ENCODE peak calls at places on chromosomes 5 and 9, in eight cellular contexts. L, A, W, D, N, S, F and H are unnamed samples.

GRCh38 chr5:60260658-60261057 is 367.1 kb upstream of the PDE4D start:
- DNase-seq in L (no peak), A (no peak), W (no peak), D (no peak), N (no peak), S (no peak), F (no peak), H (no peak)

GRCh38 chr9:136972335-136972734 is 5.0 kb upstream of the PTGDS start:
- DNase-seq in L (no peak), A (no peak), W (no peak), D (no peak), N (no peak), S (no peak), F (no peak), H (no peak)

GRCh38 chr9:4143951-4144717 is 155.7 kb downstream of the GLIS3 start:
- DNase-seq in L (no peak), A (no peak), W (no peak), D (peak; percentile 77), N (no peak), S (no peak), F (peak; percentile 62), H (no peak)

GRCh38 chr5:14928661-14929060 is 57.1 kb upstream of the ANKH start:
- DNase-seq in L (no peak), A (peak; percentile 30), W (no peak), D (peak; percentile 80), N (no peak), S (no peak), F (no peak), H (no peak)

GRCh38 chr5:36058776-36059175 is 7.9 kb downstream of the UGT3A2 start:
- DNase-seq in L (no peak), A (no peak), W (no peak), D (no peak), N (no peak), S (no peak), F (no peak), H (no peak)

GRCh38 chr5:169629847-169630548 is 7.1 kb upstream of the DOCK2 start:
- DNase-seq in L (no peak), A (peak; percentile 88), W (no peak), D (peak; percentile 86), N (no peak), S (peak; percentile 68), F (peak; percentile 82), H (no peak)

GRCh38 chr9:16413509-16414016 is 456.9 kb downstream of the BNC2 start:
- DNase-seq in L (no peak), A (peak; percentile 98), W (no peak), D (peak; percentile 92), N (no peak), S (no peak), F (peak; percentile 87), H (no peak)

GRCh38 chr9:4620046-4620765 is 41.9 kb upstream of the PLPP6 start:
- DNase-seq in L (no peak), A (no peak), W (no peak), D (no peak), N (no peak), S (no peak), F (no peak), H (no peak)

GRCh38 chr9:105070176-105070575 is 142.2 kb upstream of the ABCA1 start:
- DNase-seq in L (no peak), A (peak; percentile 33), W (no peak), D (peak; percentile 47), N (no peak), S (no peak), F (peak; percentile 31), H (no peak)

GRCh38 chr9:109507421-109507838 is 9.3 kb upstream of the PTPN3 start:
- DNase-seq in L (peak; percentile 76), A (peak; percentile 81), W (no peak), D (peak; percentile 54), N (peak; percentile 65), S (no peak), F (peak; percentile 57), H (no peak)

GRCh38 chr9:136015656-136016055 is 54.5 kb upstream of the UBAC1 start:
- DNase-seq in L (no peak), A (no peak), W (no peak), D (no peak), N (no peak), S (no peak), F (no peak), H (peak; percentile 42)

GRCh38 chr5:58080573-58080972 is 379.3 kb downstream of the PLK2 start:
- DNase-seq in L (no peak), A (peak; percentile 35), W (no peak), D (peak; percentile 25), N (no peak), S (no peak), F (no peak), H (no peak)

GRCh38 chr9:130283514-130284248 is 18.1 kb downstream of the HMCN2 start:
- DNase-seq in L (no peak), A (no peak), W (no peak), D (no peak), N (no peak), S (no peak), F (no peak), H (no peak)

GRCh38 chr5:44365351-44365750 is 23.9 kb downstream of the FGF10 start:
- DNase-seq in L (no peak), A (peak; percentile 9), W (no peak), D (no peak), N (no peak), S (peak; percentile 3), F (peak; percentile 7), H (no peak)

GRCh38 chr9:130906727-130907416 is 10.3 kb upstream of the QRFP start:
- DNase-seq in L (no peak), A (no peak), W (no peak), D (no peak), N (no peak), S (no peak), F (no peak), H (no peak)

GRCh38 chr5:179819296-179820126 is 1.2 kb upstream of the SQSTM1 start:
- DNase-seq in L (no peak), A (peak; percentile 81), W (peak; percentile 70), D (peak; percentile 62), N (peak; percentile 76), S (peak; percentile 65), F (peak; percentile 75), H (peak; percentile 94)

GRCh38 chr9:127574089-127574921 is 37.8 kb upstream of the STXBP1 start:
- DNase-seq in L (no peak), A (peak; percentile 72), W (peak; percentile 95), D (no peak), N (peak; percentile 45), S (no peak), F (peak; percentile 56), H (peak; percentile 86)

GRCh38 chr5:38906503-38906902 is 60.7 kb downstream of the OSMR start:
- DNase-seq in L (no peak), A (no peak), W (no peak), D (no peak), N (no peak), S (no peak), F (no peak), H (no peak)

GRCh38 chr5:14268738-14269137 is 125.6 kb downstream of the TRIO start:
- DNase-seq in L (no peak), A (peak; percentile 55), W (no peak), D (peak; percentile 54), N (peak; percentile 43), S (no peak), F (peak; percentile 68), H (no peak)

GRCh38 chr5:416636-416960 is 26.4 kb upstream of the EXOC3 start:
- DNase-seq in L (no peak), A (no peak), W (no peak), D (no peak), N (peak; percentile 10), S (no peak), F (no peak), H (no peak)

GRCh38 chr5:40799248-40799647 is 1.1 kb upstream of the PRKAA1 start:
- DNase-seq in L (no peak), A (peak; percentile 32), W (no peak), D (no peak), N (no peak), S (no peak), F (peak; percentile 63), H (no peak)
- H3K4me3 ChIP-seq in L (peak overlapping the region; percentile 99), A (peak overlapping the region; percentile 65), W (no peak overlapping the region), D (no peak overlapping the region), N (peak overlapping the region; percentile 89), S (peak overlapping the region; percentile 93), F (peak overlapping the region; percentile 96), H (no peak overlapping the region)

DNA sequence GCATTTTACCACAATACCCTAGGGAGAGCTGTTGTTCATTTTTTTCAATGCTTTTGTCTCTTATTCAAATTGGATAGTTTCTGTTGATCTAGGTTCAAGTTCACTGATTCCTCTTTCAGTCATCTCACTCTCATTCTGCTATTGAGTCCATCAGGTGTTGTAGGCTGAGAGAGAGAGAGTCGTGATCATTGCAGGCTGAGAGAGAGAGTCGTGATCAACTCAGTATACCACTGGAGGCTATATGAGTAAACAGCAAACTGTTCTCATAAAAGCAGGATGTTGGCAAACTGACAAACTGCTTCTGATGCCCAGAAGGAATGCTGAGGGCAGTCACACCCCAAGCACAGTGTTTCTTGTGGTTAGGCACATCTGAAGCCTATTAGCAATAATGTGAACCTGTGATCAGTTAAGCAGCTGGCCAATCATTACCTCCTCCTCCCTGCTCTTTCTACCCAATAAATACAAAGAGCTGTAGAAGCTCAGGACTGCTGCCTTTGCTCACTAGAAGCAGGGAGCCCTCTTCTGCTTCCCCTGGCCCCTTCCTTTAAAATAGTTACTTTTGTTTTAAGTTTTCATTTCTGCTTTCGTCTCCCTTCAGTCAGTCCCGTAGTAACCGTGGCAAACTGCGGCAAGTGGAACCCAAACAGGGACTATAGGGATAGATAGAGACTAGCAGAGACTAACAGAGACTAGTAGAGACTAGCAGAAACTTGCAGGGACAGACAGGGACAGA is 476.1 kb upstream of the ACO1 start:
- DNase-seq in L (no peak), A (no peak), W (no peak), D (no peak), N (no peak), S (peak; percentile 69), F (no peak), H (no peak)
- H3K4me3 ChIP-seq in L (peak overlapping the region; percentile 53), A (no peak overlapping the region), W (no peak overlapping the region), D (no peak overlapping the region), N (no peak overlapping the region), S (no peak overlapping the region), F (no peak overlapping the region), H (no peak overlapping the region)

DNA sequence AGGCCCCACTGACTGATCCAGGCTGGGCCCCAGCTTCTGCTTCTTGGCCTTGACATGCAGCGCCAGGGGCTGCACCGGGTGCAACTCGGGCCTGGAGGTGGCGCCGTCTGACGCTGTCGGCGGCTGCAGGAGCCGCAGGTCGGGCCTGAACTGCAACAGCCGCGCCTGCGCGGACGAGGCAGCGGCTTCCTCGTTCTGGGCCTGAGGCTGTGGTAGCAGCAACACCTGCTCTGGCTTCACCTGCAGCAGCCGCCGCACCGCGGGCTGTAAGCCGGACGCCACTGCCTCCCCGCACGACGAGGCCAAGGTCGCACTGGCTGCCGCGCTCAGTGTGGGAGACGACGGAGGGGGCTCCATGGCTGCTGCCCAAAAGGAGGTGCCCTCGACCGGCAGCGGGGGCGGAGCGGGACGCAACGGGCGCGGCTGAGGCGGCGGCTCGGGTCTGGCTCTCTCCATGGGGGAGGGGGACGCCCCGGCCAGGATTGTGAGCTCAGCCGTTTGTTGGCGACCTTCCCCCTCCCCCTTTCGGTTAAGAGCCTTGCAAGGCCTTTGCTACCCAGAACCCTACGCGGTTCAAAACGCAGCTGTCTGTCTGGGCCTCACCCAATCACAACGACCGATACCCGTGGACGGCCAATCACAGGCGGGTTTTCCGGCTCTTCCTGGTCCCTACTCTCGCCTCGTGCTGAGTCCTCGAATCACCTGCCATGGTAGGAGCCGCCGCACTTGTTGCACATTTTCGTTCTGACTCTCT is 438 bp downstream of the SOX30 start:
- DNase-seq in L (no peak), A (peak; percentile 62), W (peak; percentile 48), D (peak; percentile 35), N (peak; percentile 33), S (peak; percentile 17), F (no peak), H (peak; percentile 91)
- H3K4me3 ChIP-seq in L (no peak overlapping the region), A (peak overlapping the region; percentile 19), W (no peak overlapping the region), D (peak overlapping the region; percentile 32), N (peak overlapping the region; percentile 52), S (peak overlapping the region; percentile 35), F (peak overlapping the region; percentile 25), H (no peak overlapping the region)

GRCh38 chr9:113349434-113350337 is at the start of gene BSPRY:
- DNase-seq in L (no peak), A (no peak), W (peak; percentile 67), D (no peak), N (no peak), S (no peak), F (no peak), H (no peak)
- H3K4me3 ChIP-seq in L (peak within 1 kb of the TSS; percentile 51), A (no peak within 1 kb of the TSS), W (peak within 1 kb of the TSS; percentile 60), D (peak within 1 kb of the TSS; percentile 33), N (peak within 1 kb of the TSS; percentile 47), S (peak within 1 kb of the TSS; percentile 37), F (peak within 1 kb of the TSS; percentile 17), H (peak within 1 kb of the TSS; percentile 81)